ENCODE peak calls at places on chromosome 3, in four cellular contexts. Y is nucleus accumbens, N is brain microvascular endothelial cell, X is retina. C is an unnamed sample.
A peak's percentile ranks its signal among the peaks of the same experiment; 100 is the strongest.

GRCh38 chr3:20136231-20136630 is 49.8 kb downstream of the SGO1 start:
- DNase-seq in Y (no peak), N (no peak), X (no peak), C (no peak)

GRCh38 chr3:13811614-13812013 is 68.3 kb downstream of the WNT7A start:
- DNase-seq in Y (no peak), N (no peak), X (no peak), C (no peak)

GRCh38 chr3:14224895-14225294 is 46.3 kb downstream of the LSM3 start:
- DNase-seq in Y (no peak), N (peak; percentile 53), X (no peak), C (no peak)

GRCh38 chr3:151589311-151589710 is 128.4 kb upstream of the IGSF10 start:
- DNase-seq in Y (no peak), N (no peak), X (no peak), C (no peak)

GRCh38 chr3:99568936-99569335 is 69.5 kb upstream of the COL8A1 start:
- DNase-seq in Y (no peak), N (no peak), X (no peak), C (no peak)

GRCh38 chr3:42672495-42672894 is 12.8 kb upstream of the KLHL40 start:
- DNase-seq in Y (no peak), N (no peak), X (no peak), C (no peak)

GRCh38 chr3:24680214-24680967 is 185.7 kb upstream of the THRB start:
- DNase-seq in Y (peak; percentile 63), N (peak; percentile 51), X (peak; percentile 76), C (no peak)

GRCh38 chr3:64972793-64973192 is 285.0 kb upstream of the ADAMTS9 start:
- DNase-seq in Y (no peak), N (no peak), X (no peak), C (no peak)

GRCh38 chr3:100060685-100061484 is 53.4 kb downstream of the FILIP1L start:
- DNase-seq in Y (no peak), N (no peak), X (no peak), C (no peak)

GRCh38 chr3:161474691-161475090 is 21.9 kb upstream of the OTOL1 start:
- DNase-seq in Y (no peak), N (no peak), X (no peak), C (no peak)

GRCh38 chr3:146783446-146783845 is 178.3 kb upstream of the PLSCR5 start:
- DNase-seq in Y (no peak), N (no peak), X (no peak), C (no peak)

GRCh38 chr3:105030211-105030610 is 336.5 kb upstream of the ALCAM start:
- DNase-seq in Y (no peak), N (no peak), X (no peak), C (no peak)

GRCh38 chr3:78642471-78642870 is 1125.3 kb downstream of the ROBO1 start:
- DNase-seq in Y (no peak), N (no peak), X (no peak), C (no peak)

GRCh38 chr3:151425640-151426336 is 35.1 kb downstream of the IGSF10 start:
- DNase-seq in Y (no peak), N (no peak), X (no peak), C (no peak)

GRCh38 chr3:189727898-189728297 is 96.7 kb downstream of the TP63 start:
- DNase-seq in Y (no peak), N (no peak), X (no peak), C (peak; percentile 58)

GRCh38 chr3:132134611-132135010 is 99.8 kb upstream of the CPNE4 start:
- DNase-seq in Y (no peak), N (peak; percentile 91), X (no peak), C (peak; percentile 67)

GRCh38 chr3:63343674-63344073 is 65.6 kb downstream of the SYNPR start:
- DNase-seq in Y (peak; percentile 36), N (peak; percentile 99), X (peak; percentile 65), C (peak; percentile 97)

GRCh38 chr3:52217409-52217805 is 8.0 kb downstream of the TLR9 start:
- DNase-seq in Y (no peak), N (no peak), X (no peak), C (no peak)

GRCh38 chr3:43894176-43895049 is 203.7 kb downstream of the ABHD5 start:
- DNase-seq in Y (peak; percentile 69), N (peak; percentile 41), X (peak; percentile 96), C (peak; percentile 60)

GRCh38 chr3:132211896-132212295 is 105.3 kb upstream of the ACP3 start:
- DNase-seq in Y (no peak), N (no peak), X (no peak), C (no peak)

GRCh38 chr3:65576942-65577341 is 461.8 kb downstream of the MAGI1 start:
- DNase-seq in Y (no peak), N (no peak), X (no peak), C (no peak)

GRCh38 chr3:76970006-76970680 is 69.8 kb upstream of the ROBO2 start:
- DNase-seq in Y (no peak), N (no peak), X (no peak), C (no peak)

GRCh38 chr3:133862161-133862560 is 33.5 kb downstream of the RAB6B start:
- DNase-seq in Y (no peak), N (no peak), X (no peak), C (no peak)